ENCODE peak calls at places on chromosome 21, in four cellular contexts. One of them, this sample, is unnamed.

GRCh38 chr21:35635261-35635660 is 425.1 kb downstream of the SETD4 start:
- DNase-seq in stimulated activated CD8-positive, alpha-beta memory T cell treated with anti-CD3 and anti-CD28 coated beads, Interleukin-12 subunit alpha, Interleukin-12 subunit beta, amount 100 ng/mL, for 4 hours: no peak
- DNase-seq in upper lobe of left lung: no peak
- DNase-seq in ecto neural progenitor cell: no peak
- DNase-seq in this sample: no peak

GRCh38 chr21:27681841-27682240 is 715.0 kb upstream of the ADAMTS5 start:
- DNase-seq in upper lobe of left lung: no peak
- DNase-seq in stimulated activated CD8-positive, alpha-beta memory T cell treated with anti-CD3 and anti-CD28 coated beads, Interleukin-12 subunit alpha, Interleukin-12 subunit beta, amount 100 ng/mL, for 4 hours: no peak
- DNase-seq in ecto neural progenitor cell: no peak
- DNase-seq in this sample: no peak

GRCh38 chr21:42836767-42837301 is 42.5 kb downstream of the WDR4 start:
- DNase-seq in ecto neural progenitor cell: peak
- DNase-seq in stimulated activated CD8-positive, alpha-beta memory T cell treated with anti-CD3 and anti-CD28 coated beads, Interleukin-12 subunit alpha, Interleukin-12 subunit beta, amount 100 ng/mL, for 4 hours: no peak
- DNase-seq in upper lobe of left lung: no peak
- DNase-seq in this sample: peak

GRCh38 chr21:44596068-44596725 is 3.9 kb upstream of the KRTAP10-6 start:
- DNase-seq in stimulated activated CD8-positive, alpha-beta memory T cell treated with anti-CD3 and anti-CD28 coated beads, Interleukin-12 subunit alpha, Interleukin-12 subunit beta, amount 100 ng/mL, for 4 hours: no peak
- DNase-seq in ecto neural progenitor cell: no peak
- DNase-seq in upper lobe of left lung: no peak
- DNase-seq in this sample: no peak

GRCh38 chr21:31310750-31311149 is 33.3 kb downstream of the TIAM1 start:
- DNase-seq in upper lobe of left lung: no peak
- DNase-seq in ecto neural progenitor cell: no peak
- DNase-seq in stimulated activated CD8-positive, alpha-beta memory T cell treated with anti-CD3 and anti-CD28 coated beads, Interleukin-12 subunit alpha, Interleukin-12 subunit beta, amount 100 ng/mL, for 4 hours: no peak
- DNase-seq in this sample: no peak

GRCh38 chr21:35791541-35792335 is 268.6 kb downstream of the SETD4 start:
- DNase-seq in stimulated activated CD8-positive, alpha-beta memory T cell treated with anti-CD3 and anti-CD28 coated beads, Interleukin-12 subunit alpha, Interleukin-12 subunit beta, amount 100 ng/mL, for 4 hours: no peak
- DNase-seq in ecto neural progenitor cell: no peak
- DNase-seq in upper lobe of left lung: no peak
- DNase-seq in this sample: no peak

GRCh38 chr21:35943752-35944151 is 116.6 kb downstream of the SETD4 start:
- DNase-seq in ecto neural progenitor cell: no peak
- DNase-seq in upper lobe of left lung: no peak
- DNase-seq in stimulated activated CD8-positive, alpha-beta memory T cell treated with anti-CD3 and anti-CD28 coated beads, Interleukin-12 subunit alpha, Interleukin-12 subunit beta, amount 100 ng/mL, for 4 hours: no peak
- DNase-seq in this sample: no peak

GRCh38 chr21:16837319-16837718 is 675.5 kb upstream of the CXADR start:
- DNase-seq in upper lobe of left lung: no peak
- DNase-seq in ecto neural progenitor cell: no peak
- DNase-seq in stimulated activated CD8-positive, alpha-beta memory T cell treated with anti-CD3 and anti-CD28 coated beads, Interleukin-12 subunit alpha, Interleukin-12 subunit beta, amount 100 ng/mL, for 4 hours: no peak
- DNase-seq in this sample: no peak

GRCh38 chr21:32753818-32754610 is 17.5 kb downstream of the PAXBP1 start:
- DNase-seq in upper lobe of left lung: no peak
- DNase-seq in ecto neural progenitor cell: no peak
- DNase-seq in stimulated activated CD8-positive, alpha-beta memory T cell treated with anti-CD3 and anti-CD28 coated beads, Interleukin-12 subunit alpha, Interleukin-12 subunit beta, amount 100 ng/mL, for 4 hours: no peak
- DNase-seq in this sample: no peak

GRCh38 chr21:33566514-33566913 is 22.0 kb downstream of the DONSON start:
- DNase-seq in upper lobe of left lung: no peak
- DNase-seq in ecto neural progenitor cell: no peak
- DNase-seq in stimulated activated CD8-positive, alpha-beta memory T cell treated with anti-CD3 and anti-CD28 coated beads, Interleukin-12 subunit alpha, Interleukin-12 subunit beta, amount 100 ng/mL, for 4 hours: no peak
- DNase-seq in this sample: no peak

GRCh38 chr21:43305336-43305665 is 121.6 kb downstream of the SIK1 start:
- DNase-seq in upper lobe of left lung: no peak
- DNase-seq in ecto neural progenitor cell: no peak
- DNase-seq in stimulated activated CD8-positive, alpha-beta memory T cell treated with anti-CD3 and anti-CD28 coated beads, Interleukin-12 subunit alpha, Interleukin-12 subunit beta, amount 100 ng/mL, for 4 hours: no peak
- DNase-seq in this sample: no peak

GRCh38 chr21:38561205-38561604 is 62.9 kb upstream of the ERG start:
- DNase-seq in stimulated activated CD8-positive, alpha-beta memory T cell treated with anti-CD3 and anti-CD28 coated beads, Interleukin-12 subunit alpha, Interleukin-12 subunit beta, amount 100 ng/mL, for 4 hours: no peak
- DNase-seq in ecto neural progenitor cell: no peak
- DNase-seq in upper lobe of left lung: no peak
- DNase-seq in this sample: no peak

GRCh38 chr21:41477641-41478318 is 30.2 kb downstream of the TMPRSS2 start:
- DNase-seq in stimulated activated CD8-positive, alpha-beta memory T cell treated with anti-CD3 and anti-CD28 coated beads, Interleukin-12 subunit alpha, Interleukin-12 subunit beta, amount 100 ng/mL, for 4 hours: no peak
- DNase-seq in ecto neural progenitor cell: peak
- DNase-seq in upper lobe of left lung: no peak
- DNase-seq in this sample: no peak

GRCh38 chr21:36889401-36889800 is 77.1 kb downstream of the HLCS start:
- DNase-seq in stimulated activated CD8-positive, alpha-beta memory T cell treated with anti-CD3 and anti-CD28 coated beads, Interleukin-12 subunit alpha, Interleukin-12 subunit beta, amount 100 ng/mL, for 4 hours: no peak
- DNase-seq in ecto neural progenitor cell: no peak
- DNase-seq in upper lobe of left lung: no peak
- DNase-seq in this sample: no peak

GRCh38 chr21:29080454-29080930 is 7.0 kb upstream of the CCT8 start:
- DNase-seq in ecto neural progenitor cell: no peak
- DNase-seq in upper lobe of left lung: no peak
- DNase-seq in stimulated activated CD8-positive, alpha-beta memory T cell treated with anti-CD3 and anti-CD28 coated beads, Interleukin-12 subunit alpha, Interleukin-12 subunit beta, amount 100 ng/mL, for 4 hours: no peak
- DNase-seq in this sample: no peak

GRCh38 chr21:41956926-41957729 is 3.3 kb upstream of the C2CD2 start:
- DNase-seq in stimulated activated CD8-positive, alpha-beta memory T cell treated with anti-CD3 and anti-CD28 coated beads, Interleukin-12 subunit alpha, Interleukin-12 subunit beta, amount 100 ng/mL, for 4 hours: no peak
- DNase-seq in upper lobe of left lung: no peak
- DNase-seq in ecto neural progenitor cell: no peak
- DNase-seq in this sample: no peak

GRCh38 chr21:44793269-44794030 is 8.2 kb downstream of the UBE2G2 start:
- DNase-seq in stimulated activated CD8-positive, alpha-beta memory T cell treated with anti-CD3 and anti-CD28 coated beads, Interleukin-12 subunit alpha, Interleukin-12 subunit beta, amount 100 ng/mL, for 4 hours: no peak
- DNase-seq in ecto neural progenitor cell: peak
- DNase-seq in upper lobe of left lung: no peak
- DNase-seq in this sample: peak

GRCh38 chr21:42862774-42863503 is 16.4 kb downstream of the WDR4 start:
- DNase-seq in ecto neural progenitor cell: no peak
- DNase-seq in upper lobe of left lung: peak
- DNase-seq in stimulated activated CD8-positive, alpha-beta memory T cell treated with anti-CD3 and anti-CD28 coated beads, Interleukin-12 subunit alpha, Interleukin-12 subunit beta, amount 100 ng/mL, for 4 hours: no peak
- DNase-seq in this sample: no peak

This sample was measured in mesenteric fat pad.